ENCODE peak calls at places on chromosomes 2 and 18, in four cellular contexts. One of them, this sample, is unnamed.
A peak's percentile ranks its signal among the peaks of the same experiment; 100 is the strongest.

GRCh38 chr2:176652300-176653182 is 383.3 kb downstream of the MTX2 start:
- DNase-seq in HepG2: peak; percentile 66
- DNase-seq in K562: peak; percentile 66
- DNase-seq in HCT116: peak; percentile 39
- DNase-seq in this sample: no peak

GRCh38 chr2:16408331-16409005 is 257.2 kb downstream of the CYRIA start:
- DNase-seq in HCT116: no peak
- DNase-seq in HepG2: no peak
- DNase-seq in K562: no peak
- DNase-seq in this sample: no peak

GRCh38 chr2:236545814-236546480 is 23.7 kb upstream of the ACKR3 start:
- DNase-seq in HepG2: no peak
- DNase-seq in K562: no peak
- DNase-seq in HCT116: no peak
- DNase-seq in this sample: no peak

GRCh38 chr2:214730248-214730647 is 79.2 kb downstream of the BARD1 start:
- DNase-seq in HCT116: no peak
- DNase-seq in HepG2: no peak
- DNase-seq in K562: no peak
- DNase-seq in this sample: no peak

GRCh38 chr2:111896576-111896975 is 1.8 kb upstream of the MERTK start:
- DNase-seq in HepG2: no peak
- DNase-seq in K562: no peak
- DNase-seq in HCT116: no peak
- DNase-seq in this sample: no peak

GRCh38 chr2:102130651-102130991 is 11.9 kb upstream of the IL1R1 start:
- DNase-seq in HepG2: no peak
- DNase-seq in HCT116: no peak
- DNase-seq in K562: no peak
- DNase-seq in this sample: no peak

GRCh38 chr2:54461251-54461650 is 5.1 kb downstream of the SPTBN1 start:
- DNase-seq in K562: no peak
- DNase-seq in HepG2: no peak
- DNase-seq in HCT116: no peak
- DNase-seq in this sample: no peak

GRCh38 chr2:197869030-197869429 is 64.6 kb downstream of the PLCL1 start:
- DNase-seq in HepG2: no peak
- DNase-seq in HCT116: no peak
- DNase-seq in K562: no peak
- DNase-seq in this sample: no peak

GRCh38 chr2:9574314-9574713 is 18.7 kb upstream of the ADAM17 start:
- DNase-seq in HepG2: no peak
- DNase-seq in K562: no peak
- DNase-seq in HCT116: no peak
- DNase-seq in this sample: no peak

GRCh38 chr2:42929985-42930581 is 137.7 kb upstream of the HAAO start:
- DNase-seq in HepG2: peak; percentile 58
- DNase-seq in K562: no peak
- DNase-seq in HCT116: no peak
- DNase-seq in this sample: no peak

GRCh38 chr2:218219934-218220333 is 2.9 kb downstream of the ARPC2 start:
- DNase-seq in K562: no peak
- DNase-seq in HCT116: no peak
- DNase-seq in HepG2: no peak
- DNase-seq in this sample: no peak

GRCh38 chr2:209367091-209367747 is 56.6 kb upstream of the MAP2 start:
- DNase-seq in K562: no peak
- DNase-seq in HCT116: no peak
- DNase-seq in HepG2: no peak
- DNase-seq in this sample: no peak

GRCh38 chr2:64767670-64768425 is 114.1 kb upstream of the SERTAD2 start:
- DNase-seq in HCT116: no peak
- DNase-seq in HepG2: peak; percentile 54
- DNase-seq in K562: peak; percentile 86
- DNase-seq in this sample: peak; percentile 67
- TF ChIP-seq CTCF in HCT116: no peak
- TF ChIP-seq CTCF in HepG2: peak; percentile 49
- TF ChIP-seq CTCF in K562: peak; percentile 41
- TF ChIP-seq CTCF in this sample: peak; percentile 28

GRCh38 chr2:18976112-18976961 is 382.1 kb downstream of the OSR1 start:
- DNase-seq in HCT116: no peak
- DNase-seq in K562: no peak
- DNase-seq in HepG2: no peak
- DNase-seq in this sample: no peak
- TF ChIP-seq TCF7L2 in HCT116: no peak
- TF ChIP-seq TCF7L2 in K562: no peak
- TF ChIP-seq TCF7L2 in HepG2: no peak
- TF ChIP-seq TCF7L2 in this sample: no peak

DNA sequence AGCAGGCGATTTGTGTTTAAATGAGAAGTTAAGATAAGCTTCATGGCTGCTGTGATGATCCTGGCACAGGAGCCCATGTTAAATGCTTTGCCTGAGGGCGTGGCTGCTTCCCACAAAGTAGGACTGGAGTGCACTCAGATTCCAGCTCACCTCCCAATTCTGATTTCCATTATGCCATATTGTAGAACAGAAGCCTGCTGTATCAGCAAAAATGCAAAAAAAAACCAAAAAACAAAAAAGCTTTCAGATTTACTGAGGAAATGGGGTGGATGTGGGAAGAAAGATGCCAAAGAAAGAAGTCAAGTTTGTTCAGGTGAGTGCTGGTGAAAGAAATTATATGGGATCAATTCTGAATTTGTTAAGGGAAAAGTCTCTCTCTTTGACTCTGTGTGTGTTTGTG is 610.4 kb upstream of the NETO1 start:
- DNase-seq in K562: no peak
- DNase-seq in HCT116: no peak
- DNase-seq in HepG2: no peak
- DNase-seq in this sample: no peak
- H3K9me3 ChIP-seq in K562: no peaks in the 10 kb centered on the region
- H3K9me3 ChIP-seq in HCT116: no peaks in the 10 kb centered on the region
- H3K9me3 ChIP-seq in HepG2: no peaks in the 10 kb centered on the region
- H3K9me3 ChIP-seq in this sample: no peaks in the 10 kb centered on the region

GRCh38 chr2:83058683-83059082 is 1400.4 kb downstream of the SUCLG1 start:
- DNase-seq in HepG2: no peak
- DNase-seq in K562: no peak
- DNase-seq in HCT116: no peak
- DNase-seq in this sample: no peak

GRCh38 chr2:83068706-83069105 is 1390.4 kb downstream of the SUCLG1 start:
- DNase-seq in HCT116: no peak
- DNase-seq in K562: no peak
- DNase-seq in HepG2: no peak
- DNase-seq in this sample: no peak

GRCh38 chr2:83067947-83068346 is 1391.1 kb downstream of the SUCLG1 start:
- DNase-seq in HCT116: no peak
- DNase-seq in K562: no peak
- DNase-seq in HepG2: peak; percentile 79
- DNase-seq in this sample: no peak

GRCh38 chr2:83069724-83070123 is 1389.4 kb downstream of the SUCLG1 start:
- DNase-seq in K562: no peak
- DNase-seq in HCT116: no peak
- DNase-seq in HepG2: no peak
- DNase-seq in this sample: no peak

GRCh38 chr2:83063933-83064332 is 1395.1 kb downstream of the SUCLG1 start:
- DNase-seq in HepG2: no peak
- DNase-seq in K562: no peak
- DNase-seq in HCT116: no peak
- DNase-seq in this sample: no peak
- TF ChIP-seq CTCF in HepG2: no peak
- TF ChIP-seq CTCF in K562: no peak
- TF ChIP-seq CTCF in HCT116: no peak
- TF ChIP-seq CTCF in this sample: no peak

DNA sequence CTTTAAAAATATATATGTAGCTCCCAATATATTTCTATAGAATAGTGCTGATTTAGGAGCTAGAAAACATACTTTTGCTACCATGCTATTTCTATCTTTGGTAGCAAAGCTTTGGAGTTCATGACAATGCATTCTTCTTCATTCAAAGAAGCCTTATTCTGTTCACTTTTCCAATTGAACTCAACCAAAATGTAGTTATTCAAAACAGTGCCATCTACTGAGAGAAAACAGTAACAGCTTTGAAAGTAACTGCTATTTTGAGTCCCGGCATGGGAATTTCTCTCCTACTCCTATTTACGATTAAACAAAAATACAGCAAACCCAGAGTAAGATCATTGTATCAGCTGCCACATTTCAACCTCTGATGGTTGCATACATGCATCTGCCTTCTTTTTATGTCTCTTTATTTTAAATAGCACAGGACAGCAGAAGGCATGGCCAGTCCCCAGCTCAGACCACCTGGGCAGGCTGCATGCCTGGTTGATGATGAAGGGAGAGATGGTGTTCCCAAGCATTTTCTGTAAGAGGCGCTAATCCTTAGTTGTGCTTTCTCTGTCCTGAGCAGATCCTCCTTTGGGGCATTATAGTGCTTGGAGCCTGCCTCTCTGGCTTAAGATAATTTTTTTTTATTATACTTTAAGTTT is 69.7 kb upstream of the SULT1C3 start:
- DNase-seq in HCT116: no peak
- DNase-seq in HepG2: peak; percentile 31
- DNase-seq in K562: no peak
- DNase-seq in this sample: no peak
- TF ChIP-seq TCF7L2 in HCT116: no peak
- TF ChIP-seq TCF7L2 in HepG2: no peak
- TF ChIP-seq TCF7L2 in K562: no peak
- TF ChIP-seq TCF7L2 in this sample: no peak

GRCh38 chr2:222298311-222299150 is at the start of gene PAX3:
- DNase-seq in K562: no peak
- DNase-seq in HepG2: no peak
- DNase-seq in HCT116: no peak
- DNase-seq in this sample: no peak
- H3K9me3 ChIP-seq in K562: no peaks in the 10 kb centered on the region
- H3K9me3 ChIP-seq in HepG2: no peaks in the 10 kb centered on the region
- H3K9me3 ChIP-seq in HCT116: no peaks in the 10 kb centered on the region
- H3K9me3 ChIP-seq in this sample: no peaks in the 10 kb centered on the region